ENCODE peak calls at places on chromosomes 12 and 14, in six cellular contexts. Z is endothelial cell of umbilical vein, L is esophagus squamous epithelium, S is gastrocnemius medialis, K is transverse colon, R is ovary. I is an unnamed sample.

GRCh38 chr12:57104292-57104910 is 6.8 kb downstream of the STAT6 start:
- DNase-seq in S (no peak), R (peak), K (no peak), L (no peak), Z (no peak), I (peak)

GRCh38 chr12:96375841-96376249 is 24.4 kb downstream of the CDK17 start:
- DNase-seq in K (no peak), L (no peak), Z (peak), R (no peak), S (no peak), I (no peak)

GRCh38 chr14:24875203-24875840 is 174.6 kb downstream of the STXBP6 start:
- DNase-seq in L (no peak), K (no peak), S (no peak), Z (no peak), R (no peak), I (no peak)

GRCh38 chr14:99217066-99217465 is 54.9 kb downstream of the BCL11B start:
- DNase-seq in L (no peak), R (no peak), S (no peak), K (no peak), Z (no peak), I (no peak)

GRCh38 chr14:68404652-68405183 is 388.1 kb downstream of the ZFP36L1 start:
- DNase-seq in K (no peak), R (no peak), L (no peak), S (no peak), Z (no peak), I (peak)

GRCh38 chr14:41609704-41610183 is 3.1 kb downstream of the LRFN5 start:
- DNase-seq in L (no peak), S (no peak), R (peak), K (no peak), Z (no peak), I (peak)

GRCh38 chr12:68237068-68237467 is 11.5 kb upstream of the IL26 start:
- DNase-seq in R (no peak), Z (no peak), S (no peak), K (no peak), L (no peak), I (no peak)

GRCh38 chr12:52212701-52213540 is 20.1 kb upstream of the KRT7 start:
- DNase-seq in K (no peak), L (no peak), R (no peak), S (peak), Z (no peak), I (no peak)

GRCh38 chr12:66044731-66045130 is 85.8 kb downstream of the LLPH start:
- DNase-seq in R (no peak), K (no peak), Z (no peak), L (no peak), S (no peak), I (no peak)

GRCh38 chr12:53046655-53047220 is 3.1 kb upstream of the TNS2 start:
- DNase-seq in R (peak), Z (peak), S (peak), K (peak), L (no peak), I (peak)

GRCh38 chr12:3077572-3078081 is 448 bp downstream of the TSPAN9 start:
- DNase-seq in K (peak), L (no peak), Z (no peak), S (no peak), R (peak), I (no peak)

GRCh38 chr14:98871796-98872195 is 400.2 kb downstream of the BCL11B start:
- DNase-seq in Z (no peak), R (peak), L (no peak), S (no peak), K (no peak), I (peak)

GRCh38 chr14:35399083-35399807 is 5.3 kb downstream of the NFKBIA start:
- DNase-seq in L (no peak), S (peak), Z (peak), R (no peak), K (no peak), I (no peak)

GRCh38 chr12:3718100-3718499 is 34.8 kb downstream of the CRACR2A start:
- DNase-seq in L (no peak), K (no peak), R (no peak), S (no peak), Z (no peak), I (no peak)

GRCh38 chr12:82517027-82517426 is 158.7 kb downstream of the METTL25 start:
- DNase-seq in K (no peak), S (no peak), Z (no peak), L (no peak), R (no peak), I (no peak)

GRCh38 chr12:49200882-49201594 is 12.2 kb upstream of the TUBA1A start:
- DNase-seq in R (peak), Z (peak), K (no peak), S (no peak), L (no peak), I (no peak)

GRCh38 chr12:15584366-15585041 is 204.7 kb downstream of the EPS8 start:
- DNase-seq in L (no peak), Z (peak), R (no peak), S (no peak), K (no peak), I (no peak)

GRCh38 chr14:64209428-64210165 is 84.6 kb downstream of the ESR2 start:
- DNase-seq in S (peak), K (peak), Z (no peak), L (no peak), R (peak), I (no peak)

GRCh38 chr12:76259660-76260389 is 88.4 kb downstream of the BBS10 start:
- DNase-seq in L (no peak), K (no peak), Z (peak), S (peak), R (no peak), I (no peak)

GRCh38 chr12:76256341-76256740 is 91.9 kb downstream of the BBS10 start:
- DNase-seq in R (no peak), Z (no peak), L (no peak), K (no peak), S (no peak), I (no peak)

GRCh38 chr12:76256904-76257303 is 91.3 kb downstream of the BBS10 start:
- DNase-seq in Z (no peak), R (no peak), S (no peak), L (no peak), K (no peak), I (no peak)

GRCh38 chr12:76260390-76260748 is 87.8 kb downstream of the BBS10 start:
- DNase-seq in K (no peak), S (peak), L (no peak), Z (peak), R (no peak), I (no peak)

DNA sequence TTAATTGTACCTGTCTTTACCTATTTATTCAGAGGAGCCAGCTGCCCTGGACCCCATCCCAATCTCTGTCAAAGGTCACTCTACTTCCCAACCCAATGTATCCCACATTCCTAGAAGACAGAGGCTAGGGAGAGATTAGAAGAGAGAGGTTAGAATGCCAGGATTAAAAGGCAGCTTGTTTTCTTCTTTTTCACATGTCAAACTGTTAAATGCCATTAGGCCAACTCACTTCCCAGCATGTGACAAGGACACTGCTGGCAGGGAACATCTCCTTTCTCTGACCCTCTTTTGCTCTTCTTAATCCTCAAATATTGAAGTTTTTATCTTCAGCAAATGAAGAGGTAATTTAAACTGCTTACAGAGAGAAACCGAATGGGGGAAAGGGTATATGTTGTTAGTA is 89.1 kb downstream of the BBS10 start:
- DNase-seq in L (no peak), Z (peak), R (no peak), K (no peak), S (peak), I (no peak)
- TF ChIP-seq POLR2A in L (no peak), Z (no peak), R (no peak), K (no peak), S (no peak), I (no peak)

GRCh38 chr12:5904441-5904840 is 40.6 kb downstream of the ANO2 start:
- DNase-seq in Z (no peak), L (no peak), K (no peak), S (no peak), R (no peak), I (peak)
- TF ChIP-seq POLR2A in Z (no peak), L (no peak), K (no peak), S (no peak), R (no peak), I (no peak)

GRCh38 chr12:10363922-10364838 is 25.7 kb downstream of the KLRK1 start:
- DNase-seq in R (peak), K (peak), S (peak), L (no peak), Z (peak), I (no peak)
- TF ChIP-seq POLR2A in R (peak), K (peak), S (peak), L (no peak), Z (no peak), I (no peak)

GRCh38 chr14:104751539-104752337 is 1.2 kb upstream of the SIVA1 start:
- DNase-seq in R (peak), K (no peak), Z (no peak), S (no peak), L (no peak), I (no peak)

GRCh38 chr14:104754213-104754851 is 1.4 kb downstream of the SIVA1 start:
- DNase-seq in L (no peak), R (no peak), S (no peak), K (no peak), Z (no peak), I (no peak)

GRCh38 chr14:104753528-104754212 is 723 bp downstream of the SIVA1 start:
- DNase-seq in S (no peak), R (no peak), K (peak), Z (peak), L (no peak), I (no peak)

GRCh38 chr14:104752338-104752734 is 611 bp upstream of the SIVA1 start:
- DNase-seq in K (no peak), R (no peak), Z (no peak), L (peak), S (no peak), I (no peak)

GRCh38 chr14:104752735-104753527 is at the start of gene SIVA1:
- DNase-seq in L (peak), K (peak), S (peak), Z (peak), R (peak), I (peak)
- TF ChIP-seq POLR2A in L (peak), K (peak), S (peak), Z (peak), R (peak), I (no peak)